ENCODE peak calls at places on chromosomes 2 and 18, in nine cellular contexts. Z is SK-N-SH, S is AG09319, W is IMR-90, R is fibroblast of mammary gland, B is heart left ventricle, C is activated B cell treated with CpG ODN at 0.5 μM for 24 hours, U is thyroid gland, X is nephron progenitor cell. T is an unnamed sample.

GRCh38 chr18:28043631-28044030 is 133.3 kb downstream of the CDH2 start:
- DNase-seq in Z (no peak), S (no peak), W (no peak), R (no peak), B (no peak), C (no peak), U (no peak), X (no peak), T (no peak)

GRCh38 chr2:86048888-86049287 is 56.8 kb downstream of the POLR1A start:
- DNase-seq in Z (no peak), S (no peak), W (no peak), R (peak; percentile 58), B (no peak), C (no peak), U (no peak), X (no peak), T (no peak)

GRCh38 chr2:143161982-143162837 is 33.0 kb downstream of the ARHGAP15 start:
- DNase-seq in Z (peak; percentile 21), S (peak; percentile 0), W (peak; percentile 58), R (peak; percentile 37), B (no peak), C (no peak), U (peak; percentile 31), X (peak; percentile 41), T (no peak)

GRCh38 chr2:216081487-216082387 is at the start of the genes PECR and TMEM169:
- DNase-seq in Z (peak; percentile 97), S (no peak), W (peak; percentile 34), R (peak; percentile 31), B (peak; percentile 82), C (peak; percentile 68), U (peak; percentile 89), X (peak; percentile 87), T (peak; percentile 72)

GRCh38 chr18:210075-210474 is 51.7 kb downstream of the USP14 start:
- DNase-seq in Z (no peak), S (no peak), W (no peak), R (no peak), B (no peak), C (no peak), U (no peak), X (no peak), T (no peak)

GRCh38 chr2:10923007-10923372 is 11.3 kb downstream of the KCNF1 start:
- DNase-seq in Z (no peak), S (no peak), W (no peak), R (no peak), B (no peak), C (no peak), U (no peak), X (no peak), T (no peak)

GRCh38 chr2:191486584-191487320 is 191.2 kb upstream of the NABP1 start:
- DNase-seq in Z (no peak), S (peak; percentile 89), W (peak; percentile 99), R (peak; percentile 98), B (peak; percentile 31), C (no peak), U (no peak), X (no peak), T (no peak)

GRCh38 chr2:37344453-37345361 is at the start of gene QPCT:
- DNase-seq in Z (peak; percentile 88), S (no peak), W (peak; percentile 44), R (peak; percentile 40), B (peak; percentile 47), C (peak; percentile 53), U (peak; percentile 59), X (no peak), T (peak; percentile 63)

GRCh38 chr2:28404086-28404485 is 11.4 kb downstream of the FOSL2 start:
- DNase-seq in Z (no peak), S (no peak), W (no peak), R (no peak), B (no peak), C (no peak), U (no peak), X (no peak), T (no peak)

GRCh38 chr2:26561376-26561775 is 79.8 kb downstream of the CIB4 start:
- DNase-seq in Z (no peak), S (no peak), W (no peak), R (no peak), B (no peak), C (no peak), U (no peak), X (no peak), T (no peak)

GRCh38 chr2:28250006-28250405 is 142.7 kb upstream of the FOSL2 start:
- DNase-seq in Z (no peak), S (peak; percentile 54), W (peak; percentile 91), R (peak; percentile 52), B (no peak), C (no peak), U (no peak), X (no peak), T (no peak)

GRCh38 chr18:48778344-48779011 is 172.3 kb downstream of the SMAD7 start:
- DNase-seq in Z (no peak), S (no peak), W (no peak), R (no peak), B (no peak), C (no peak), U (no peak), X (no peak), T (no peak)

GRCh38 chr2:240840435-240841060 is 20.5 kb upstream of the KIF1A start:
- DNase-seq in Z (peak; percentile 96), S (no peak), W (peak; percentile 70), R (peak; percentile 66), B (peak; percentile 52), C (no peak), U (peak; percentile 62), X (peak; percentile 82), T (no peak)
- TF ChIP-seq CTCF in Z (peak; percentile 63), S (peak; percentile 60), W (peak; percentile 84), R (peak; percentile 73), B (peak; percentile 55), C (no peak), U (peak; percentile 47), X (peak; percentile 79), T (no peak)

GRCh38 chr2:230068658-230069080 is at the start of gene SLC16A14:
- DNase-seq in Z (peak; percentile 50), S (no peak), W (peak; percentile 52), R (peak; percentile 40), B (peak; percentile 26), C (no peak), U (peak; percentile 39), X (peak; percentile 27), T (no peak)
- TF ChIP-seq CTCF in Z (peak; percentile 38), S (peak; percentile 30), W (peak; percentile 39), R (peak; percentile 24), B (no peak), C (no peak), U (peak; percentile 43), X (no peak), T (no peak)

GRCh38 chr2:64750817-64751285 is 97.1 kb upstream of the SERTAD2 start:
- DNase-seq in Z (no peak), S (peak; percentile 100), W (peak; percentile 99), R (peak; percentile 99), B (peak; percentile 99), C (peak; percentile 92), U (peak; percentile 100), X (peak; percentile 98), T (peak; percentile 97)

GRCh38 chr2:64749446-64749845 is 95.7 kb upstream of the SERTAD2 start:
- DNase-seq in Z (no peak), S (no peak), W (no peak), R (no peak), B (no peak), C (no peak), U (no peak), X (no peak), T (no peak)

GRCh38 chr2:64751286-64752260 is 97.9 kb upstream of the SERTAD2 start:
- DNase-seq in Z (peak; percentile 97), S (no peak), W (peak; percentile 49), R (no peak), B (peak; percentile 99), C (peak; percentile 90), U (peak; percentile 100), X (no peak), T (peak; percentile 95)

GRCh38 chr2:64748561-64748960 is 94.8 kb upstream of the SERTAD2 start:
- DNase-seq in Z (no peak), S (no peak), W (no peak), R (no peak), B (no peak), C (no peak), U (no peak), X (no peak), T (no peak)

GRCh38 chr2:64750001-64750816 is 96.5 kb upstream of the SERTAD2 start:
- DNase-seq in Z (peak; percentile 50), S (no peak), W (peak; percentile 33), R (peak; percentile 49), B (peak; percentile 55), C (peak; percentile 40), U (peak; percentile 73), X (peak; percentile 57), T (no peak)
- TF ChIP-seq CTCF in Z (peak; percentile 36), S (no peak), W (no peak), R (no peak), B (no peak), C (no peak), U (peak; percentile 20), X (no peak), T (no peak)

GRCh38 chr18:75480487-75480886 is 53.0 kb upstream of the SMIM21 start:
- DNase-seq in Z (no peak), S (no peak), W (no peak), R (no peak), B (no peak), C (no peak), U (no peak), X (no peak), T (no peak)

GRCh38 chr18:75477913-75478312 is 50.4 kb upstream of the SMIM21 start:
- DNase-seq in Z (no peak), S (no peak), W (peak; percentile 37), R (peak; percentile 53), B (no peak), C (no peak), U (no peak), X (no peak), T (no peak)

GRCh38 chr18:75483662-75484061 is 56.2 kb upstream of the SMIM21 start:
- DNase-seq in Z (no peak), S (no peak), W (no peak), R (peak; percentile 13), B (no peak), C (no peak), U (no peak), X (no peak), T (no peak)

GRCh38 chr18:75478996-75479870 is 51.7 kb upstream of the SMIM21 start:
- DNase-seq in Z (peak; percentile 57), S (peak; percentile 37), W (peak; percentile 59), R (peak; percentile 73), B (no peak), C (no peak), U (no peak), X (no peak), T (no peak)

GRCh38 chr18:75482880-75483279 is 55.4 kb upstream of the SMIM21 start:
- DNase-seq in Z (no peak), S (no peak), W (peak; percentile 81), R (no peak), B (no peak), C (no peak), U (no peak), X (no peak), T (no peak)
- TF ChIP-seq CTCF in Z (no peak), S (no peak), W (no peak), R (no peak), B (no peak), C (no peak), U (no peak), X (no peak), T (no peak)

T was measured in natural killer cell.